ENCODE peak calls at places on chromosomes 4 and X, in eight cellular contexts. M, W, F, P, G, R, Z and B are unnamed samples.

GRCh38 chrX:55161581-55161980 is 58.6 kb upstream of the PAGE5 start:
- DNase-seq in M (no peak), W (no peak), F (no peak), P (no peak), G (no peak), R (no peak), Z (peak), B (no peak)

GRCh38 chrX:32483534-32484136 is 727.7 kb downstream of the DMD start:
- DNase-seq in M (no peak), W (no peak), F (peak), P (peak), G (no peak), R (no peak), Z (no peak), B (no peak)

GRCh38 chrX:112874140-112874539 is 33.5 kb upstream of the AMOT start:
- DNase-seq in M (no peak), W (no peak), F (no peak), P (no peak), G (no peak), R (no peak), Z (no peak), B (no peak)

GRCh38 chrX:16633754-16634153 is 16.2 kb upstream of the S100G start:
- DNase-seq in M (no peak), W (no peak), F (no peak), P (peak), G (no peak), R (no peak), Z (no peak), B (no peak)

GRCh38 chr4:20754091-20754490 is 53.8 kb downstream of the PACRGL start:
- DNase-seq in M (no peak), W (no peak), F (no peak), P (no peak), G (no peak), R (no peak), Z (no peak), B (no peak)

GRCh38 chr4:149690726-149691125 is 124.9 kb downstream of the IQCM start:
- DNase-seq in M (no peak), W (no peak), F (no peak), P (no peak), G (no peak), R (no peak), Z (no peak), B (no peak)

GRCh38 chr4:159101983-159102622 is 776 bp upstream of the RAPGEF2 start:
- DNase-seq in M (no peak), W (no peak), F (no peak), P (no peak), G (no peak), R (no peak), Z (no peak), B (no peak)

GRCh38 chr4:142984871-142985585 is 138.9 kb upstream of the INPP4B start:
- DNase-seq in M (no peak), W (no peak), F (peak), P (peak), G (no peak), R (no peak), Z (no peak), B (no peak)

GRCh38 chrX:151563449-151563848 is at the start of gene PASD1:
- DNase-seq in M (no peak), W (no peak), F (no peak), P (no peak), G (no peak), R (peak), Z (no peak), B (no peak)

GRCh38 chr4:107757860-107758476 is 37.9 kb upstream of the PAPSS1 start:
- DNase-seq in M (no peak), W (no peak), F (peak), P (peak), G (no peak), R (no peak), Z (no peak), B (no peak)

GRCh38 chr4:145177511-145177905 is 2.9 kb downstream of the OTUD4 start:
- DNase-seq in M (no peak), W (no peak), F (no peak), P (no peak), G (no peak), R (no peak), Z (no peak), B (no peak)

GRCh38 chr4:153122855-153123254 is 81.4 kb upstream of the TRIM2 start:
- DNase-seq in M (no peak), W (no peak), F (no peak), P (peak), G (no peak), R (no peak), Z (no peak), B (no peak)

GRCh38 chrX:130654409-130654970 is 248.5 kb downstream of the ENOX2 start:
- DNase-seq in M (no peak), W (no peak), F (no peak), P (peak), G (no peak), R (no peak), Z (no peak), B (no peak)

GRCh38 chrX:137424679-137425078 is 141.2 kb upstream of the ZIC3 start:
- DNase-seq in M (no peak), W (no peak), F (no peak), P (no peak), G (no peak), R (no peak), Z (no peak), B (no peak)